ENCODE peak calls at places on chromosomes 5 and 9, in five cellular contexts. One of them, this sample, is unnamed. For H3K4me1, the result is how much of the 10 kb centered on the place peaks cover.

GRCh38 chr5:34848230-34848629 is 9.3 kb downstream of the TTC23L start:
- DNase-seq in body of pancreas: no peak
- DNase-seq in left ventricle myocardium inferior: no peak
- DNase-seq in mucosa of descending colon: no peak
- DNase-seq in CD8-positive, alpha-beta T cell: no peak
- DNase-seq in this sample: no peak

GRCh38 chr9:108442604-108443277 is 413.0 kb downstream of the ACTL7B start:
- DNase-seq in mucosa of descending colon: no peak
- DNase-seq in CD8-positive, alpha-beta T cell: no peak
- DNase-seq in left ventricle myocardium inferior: no peak
- DNase-seq in body of pancreas: no peak
- DNase-seq in this sample: no peak

GRCh38 chr9:81861644-81862043 is 66.6 kb upstream of the SPATA31D4 start:
- DNase-seq in CD8-positive, alpha-beta T cell: no peak
- DNase-seq in mucosa of descending colon: no peak
- DNase-seq in body of pancreas: no peak
- DNase-seq in left ventricle myocardium inferior: no peak
- DNase-seq in this sample: no peak

GRCh38 chr5:102681403-102681983 is 73.6 kb upstream of the PAM start:
- DNase-seq in mucosa of descending colon: no peak
- DNase-seq in left ventricle myocardium inferior: peak
- DNase-seq in body of pancreas: peak
- DNase-seq in CD8-positive, alpha-beta T cell: peak
- DNase-seq in this sample: no peak

GRCh38 chr5:3740546-3741371 is 145.1 kb downstream of the IRX1 start:
- DNase-seq in body of pancreas: no peak
- DNase-seq in left ventricle myocardium inferior: no peak
- DNase-seq in CD8-positive, alpha-beta T cell: no peak
- DNase-seq in mucosa of descending colon: no peak
- DNase-seq in this sample: no peak

GRCh38 chr9:37923796-37924430 is 20.0 kb upstream of the SLC25A51 start:
- DNase-seq in CD8-positive, alpha-beta T cell: no peak
- DNase-seq in left ventricle myocardium inferior: no peak
- DNase-seq in mucosa of descending colon: no peak
- DNase-seq in body of pancreas: no peak
- DNase-seq in this sample: no peak

GRCh38 chr5:95285406-95285761 is 490 bp upstream of the MCTP1 start:
- DNase-seq in body of pancreas: no peak
- DNase-seq in CD8-positive, alpha-beta T cell: no peak
- DNase-seq in left ventricle myocardium inferior: no peak
- DNase-seq in mucosa of descending colon: no peak
- DNase-seq in this sample: no peak

GRCh38 chr9:83981126-83981871 is 694 bp downstream of the RMI1 start:
- DNase-seq in mucosa of descending colon: no peak
- DNase-seq in left ventricle myocardium inferior: no peak
- DNase-seq in body of pancreas: peak
- DNase-seq in CD8-positive, alpha-beta T cell: peak
- DNase-seq in this sample: no peak

GRCh38 chr9:114163517-114163924 is 8.2 kb downstream of the COL27A1 start:
- DNase-seq in left ventricle myocardium inferior: peak
- DNase-seq in mucosa of descending colon: no peak
- DNase-seq in body of pancreas: peak
- DNase-seq in CD8-positive, alpha-beta T cell: no peak
- DNase-seq in this sample: peak
- H3K4me3 ChIP-seq in left ventricle myocardium inferior: peak
- H3K4me3 ChIP-seq in mucosa of descending colon: no peak
- H3K4me3 ChIP-seq in body of pancreas: no peak
- H3K4me3 ChIP-seq in CD8-positive, alpha-beta T cell: no peak
- H3K4me3 ChIP-seq in this sample: peak

DNA sequence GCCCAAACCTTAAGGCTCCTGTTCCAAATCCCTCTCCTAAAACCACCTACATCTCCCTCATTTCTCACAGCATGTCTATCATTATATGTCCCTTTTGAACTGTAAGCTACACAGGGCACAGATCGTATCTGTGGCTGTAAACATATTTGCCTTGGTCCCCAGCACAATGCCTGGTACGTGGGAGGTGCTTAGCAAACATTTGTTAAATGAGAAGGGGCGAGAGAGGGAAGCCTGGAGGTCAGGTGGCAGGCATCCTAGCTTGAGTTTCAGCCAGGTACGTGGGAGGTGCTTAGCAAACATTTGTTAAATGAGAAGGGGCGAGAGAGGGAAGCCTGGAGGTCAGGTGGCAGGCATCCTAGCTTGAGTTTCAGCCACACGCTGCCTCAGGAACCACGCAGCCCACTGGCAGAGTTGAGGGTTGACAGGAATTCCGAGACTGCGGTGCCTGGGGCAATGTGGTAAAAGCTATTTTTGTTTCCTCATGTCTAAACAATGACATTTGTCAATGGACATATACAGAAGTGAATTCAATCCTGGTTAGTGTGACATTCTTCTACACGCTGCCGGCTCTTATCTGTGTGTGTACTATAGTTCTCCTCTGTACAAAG is 113.6 kb downstream of the EFNA5 start:
- DNase-seq in CD8-positive, alpha-beta T cell: no peak
- DNase-seq in mucosa of descending colon: no peak
- DNase-seq in left ventricle myocardium inferior: peak
- DNase-seq in body of pancreas: peak
- DNase-seq in this sample: no peak
- H3K4me1 ChIP-seq in CD8-positive, alpha-beta T cell: under half
- H3K4me1 ChIP-seq in mucosa of descending colon: under half
- H3K4me1 ChIP-seq in left ventricle myocardium inferior: under half
- H3K4me1 ChIP-seq in body of pancreas: under half
- H3K4me1 ChIP-seq in this sample: under half

GRCh38 chr9:101270325-101270701 is 114.5 kb downstream of the BAAT start:
- DNase-seq in CD8-positive, alpha-beta T cell: no peak
- DNase-seq in mucosa of descending colon: no peak
- DNase-seq in left ventricle myocardium inferior: no peak
- DNase-seq in body of pancreas: no peak
- DNase-seq in this sample: no peak
- H3K4me3 ChIP-seq in CD8-positive, alpha-beta T cell: no peak
- H3K4me3 ChIP-seq in mucosa of descending colon: no peak
- H3K4me3 ChIP-seq in left ventricle myocardium inferior: no peak
- H3K4me3 ChIP-seq in body of pancreas: no peak
- H3K4me3 ChIP-seq in this sample: no peak

GRCh38 chr9:33130501-33130900 is 36.6 kb downstream of the B4GALT1 start:
- DNase-seq in left ventricle myocardium inferior: no peak
- DNase-seq in mucosa of descending colon: no peak
- DNase-seq in body of pancreas: no peak
- DNase-seq in CD8-positive, alpha-beta T cell: no peak
- DNase-seq in this sample: no peak
- H3K4me1 ChIP-seq in left ventricle myocardium inferior: half or more
- H3K4me1 ChIP-seq in mucosa of descending colon: half or more
- H3K4me1 ChIP-seq in body of pancreas: half or more
- H3K4me1 ChIP-seq in CD8-positive, alpha-beta T cell: under half
- H3K4me1 ChIP-seq in this sample: under half

This sample was measured in right lobe of liver.